ENCODE peak calls at places on chromosomes 12 and 14, in five cellular contexts. Q, C, M, I and H are unnamed samples.

GRCh38 chr14:60133487-60133886 is 31.7 kb downstream of the DHRS7 start:
- DNase-seq in I (no peak), C (no peak), M (no peak), Q (no peak), H (no peak)

GRCh38 chr12:119432935-119433334 is 98.4 kb downstream of the CCDC60 start:
- DNase-seq in Q (no peak), C (no peak), I (no peak), M (no peak), H (no peak)

GRCh38 chr12:106758349-106758951 is 16.0 kb upstream of the RIC8B start:
- DNase-seq in Q (no peak), I (no peak), M (no peak), C (no peak), H (no peak)

GRCh38 chr12:57177354-57177753 is 29.9 kb upstream of the LRP1-AS start:
- DNase-seq in Q (no peak), C (no peak), I (no peak), M (no peak), H (no peak)

GRCh38 chr14:96693252-96693820 is 103.8 kb upstream of the VRK1 start:
- DNase-seq in I (no peak), C (no peak), Q (no peak), M (no peak), H (no peak)

GRCh38 chr14:81772391-81772790 is 238.7 kb upstream of the SEL1L start:
- DNase-seq in I (no peak), Q (no peak), C (no peak), M (no peak), H (no peak)

GRCh38 chr12:112555621-112556233 is 137.0 kb downstream of the PTPN11 start:
- DNase-seq in M (no peak), I (no peak), Q (no peak), C (no peak), H (no peak)

GRCh38 chr12:88553941-88554658 is 26.2 kb downstream of the KITLG start:
- DNase-seq in Q (no peak), I (no peak), C (no peak), M (no peak), H (no peak)

GRCh38 chr12:7588703-7589329 is 76.9 kb downstream of the APOBEC1 start:
- DNase-seq in C (peak), Q (peak), M (peak), I (peak), H (no peak)

GRCh38 chr12:104358353-104359003 is 54.9 kb downstream of the EID3 start:
- DNase-seq in I (peak), Q (peak), M (peak), C (peak), H (peak)

GRCh38 chr12:59396519-59396918 is 199.3 kb upstream of the SLC16A7 start:
- DNase-seq in I (no peak), M (no peak), Q (no peak), C (no peak), H (no peak)

GRCh38 chr12:81170072-81170471 is 92.2 kb downstream of the ACSS3 start:
- DNase-seq in Q (no peak), I (no peak), C (no peak), M (no peak), H (no peak)

GRCh38 chr12:20657496-20657895 is 37.6 kb upstream of the SLCO1C1 start:
- DNase-seq in M (no peak), I (no peak), C (no peak), Q (no peak), H (no peak)

GRCh38 chr12:27193854-27194544 is 50.1 kb upstream of the STK38L start:
- DNase-seq in C (no peak), M (no peak), Q (no peak), I (no peak), H (no peak)